ENCODE peak calls at places on chromosomes 3 and 15, in eight cellular contexts. One of them, this sample, is unnamed.

GRCh38 chr3:97871788-97872187 is 50.0 kb downstream of the CRYBG3 start:
- DNase-seq in H1: no peak
- DNase-seq in HepG2: no peak
- DNase-seq in GM12878: no peak
- DNase-seq in SK-N-SH: no peak
- DNase-seq in endothelial cell of umbilical vein: no peak
- DNase-seq in K562: no peak
- DNase-seq in HCT116: no peak
- DNase-seq in this sample: no peak

GRCh38 chr3:62888180-62888579 is 13.0 kb upstream of the CADPS start:
- DNase-seq in HCT116: no peak
- DNase-seq in GM12878: no peak
- DNase-seq in SK-N-SH: no peak
- DNase-seq in endothelial cell of umbilical vein: no peak
- DNase-seq in HepG2: no peak
- DNase-seq in K562: no peak
- DNase-seq in H1: no peak
- DNase-seq in this sample: no peak

GRCh38 chr15:20271647-20272046 is 270.0 kb downstream of the GOLGA6L6 start:
- DNase-seq in HCT116: no peak
- DNase-seq in SK-N-SH: no peak
- DNase-seq in H1: no peak
- DNase-seq in HepG2: no peak
- DNase-seq in K562: no peak
- DNase-seq in GM12878: no peak
- DNase-seq in endothelial cell of umbilical vein: no peak
- DNase-seq in this sample: no peak

GRCh38 chr15:40192942-40193341 is 32.1 kb downstream of the BUB1B start:
- DNase-seq in GM12878: no peak
- DNase-seq in HepG2: no peak
- DNase-seq in K562: no peak
- DNase-seq in endothelial cell of umbilical vein: peak; percentile 6
- DNase-seq in H1: no peak
- DNase-seq in HCT116: no peak
- DNase-seq in SK-N-SH: no peak
- DNase-seq in this sample: no peak

GRCh38 chr15:93321881-93322282 is 232.9 kb upstream of the RGMA start:
- DNase-seq in HepG2: peak; percentile 78
- DNase-seq in H1: no peak
- DNase-seq in GM12878: no peak
- DNase-seq in HCT116: no peak
- DNase-seq in endothelial cell of umbilical vein: no peak
- DNase-seq in K562: no peak
- DNase-seq in SK-N-SH: no peak
- DNase-seq in this sample: no peak

GRCh38 chr15:64634576-64635485 is 140.6 kb downstream of the RBPMS2 start:
- DNase-seq in SK-N-SH: no peak
- DNase-seq in K562: no peak
- DNase-seq in HepG2: peak; percentile 72
- DNase-seq in HCT116: no peak
- DNase-seq in GM12878: peak; percentile 91
- DNase-seq in H1: peak; percentile 38
- DNase-seq in endothelial cell of umbilical vein: peak; percentile 79
- DNase-seq in this sample: no peak

GRCh38 chr3:188627652-188628051 is 473.7 kb downstream of the LPP start:
- DNase-seq in endothelial cell of umbilical vein: peak; percentile 29
- DNase-seq in HCT116: peak; percentile 35
- DNase-seq in HepG2: no peak
- DNase-seq in SK-N-SH: no peak
- DNase-seq in H1: no peak
- DNase-seq in K562: no peak
- DNase-seq in GM12878: no peak
- DNase-seq in this sample: no peak

GRCh38 chr3:186287723-186288122 is 74.3 kb downstream of the DGKG start:
- DNase-seq in H1: no peak
- DNase-seq in K562: no peak
- DNase-seq in HepG2: no peak
- DNase-seq in SK-N-SH: no peak
- DNase-seq in HCT116: no peak
- DNase-seq in GM12878: no peak
- DNase-seq in endothelial cell of umbilical vein: no peak
- DNase-seq in this sample: no peak

GRCh38 chr3:42539871-42540714 is 37.6 kb downstream of the VIPR1 start:
- DNase-seq in endothelial cell of umbilical vein: no peak
- DNase-seq in H1: peak; percentile 56
- DNase-seq in HCT116: peak; percentile 55
- DNase-seq in K562: peak; percentile 84
- DNase-seq in SK-N-SH: peak; percentile 71
- DNase-seq in GM12878: no peak
- DNase-seq in HepG2: peak; percentile 54
- DNase-seq in this sample: no peak

GRCh38 chr3:182244222-182244971 is 532.7 kb downstream of the SOX2 start:
- DNase-seq in SK-N-SH: no peak
- DNase-seq in H1: no peak
- DNase-seq in K562: no peak
- DNase-seq in endothelial cell of umbilical vein: no peak
- DNase-seq in GM12878: no peak
- DNase-seq in HCT116: no peak
- DNase-seq in HepG2: peak; percentile 87
- DNase-seq in this sample: no peak

GRCh38 chr3:149965278-149965677 is 5.4 kb downstream of the PFN2 start:
- DNase-seq in SK-N-SH: no peak
- DNase-seq in HepG2: no peak
- DNase-seq in GM12878: no peak
- DNase-seq in HCT116: no peak
- DNase-seq in K562: no peak
- DNase-seq in endothelial cell of umbilical vein: no peak
- DNase-seq in H1: no peak
- DNase-seq in this sample: no peak

GRCh38 chr3:149969110-149969944 is 1.4 kb downstream of the PFN2 start:
- DNase-seq in GM12878: no peak
- DNase-seq in H1: peak; percentile 49
- DNase-seq in K562: peak; percentile 7
- DNase-seq in SK-N-SH: peak; percentile 46
- DNase-seq in endothelial cell of umbilical vein: peak; percentile 80
- DNase-seq in HepG2: peak; percentile 78
- DNase-seq in HCT116: peak; percentile 57
- DNase-seq in this sample: peak; percentile 84

GRCh38 chr3:149968216-149968615 is 2.5 kb downstream of the PFN2 start:
- DNase-seq in K562: no peak
- DNase-seq in HCT116: no peak
- DNase-seq in endothelial cell of umbilical vein: no peak
- DNase-seq in H1: no peak
- DNase-seq in GM12878: no peak
- DNase-seq in SK-N-SH: no peak
- DNase-seq in HepG2: no peak
- DNase-seq in this sample: no peak

GRCh38 chr3:149964296-149964695 is 6.4 kb downstream of the PFN2 start:
- DNase-seq in HCT116: no peak
- DNase-seq in HepG2: no peak
- DNase-seq in SK-N-SH: no peak
- DNase-seq in H1: no peak
- DNase-seq in K562: no peak
- DNase-seq in endothelial cell of umbilical vein: no peak
- DNase-seq in GM12878: no peak
- DNase-seq in this sample: no peak

DNA sequence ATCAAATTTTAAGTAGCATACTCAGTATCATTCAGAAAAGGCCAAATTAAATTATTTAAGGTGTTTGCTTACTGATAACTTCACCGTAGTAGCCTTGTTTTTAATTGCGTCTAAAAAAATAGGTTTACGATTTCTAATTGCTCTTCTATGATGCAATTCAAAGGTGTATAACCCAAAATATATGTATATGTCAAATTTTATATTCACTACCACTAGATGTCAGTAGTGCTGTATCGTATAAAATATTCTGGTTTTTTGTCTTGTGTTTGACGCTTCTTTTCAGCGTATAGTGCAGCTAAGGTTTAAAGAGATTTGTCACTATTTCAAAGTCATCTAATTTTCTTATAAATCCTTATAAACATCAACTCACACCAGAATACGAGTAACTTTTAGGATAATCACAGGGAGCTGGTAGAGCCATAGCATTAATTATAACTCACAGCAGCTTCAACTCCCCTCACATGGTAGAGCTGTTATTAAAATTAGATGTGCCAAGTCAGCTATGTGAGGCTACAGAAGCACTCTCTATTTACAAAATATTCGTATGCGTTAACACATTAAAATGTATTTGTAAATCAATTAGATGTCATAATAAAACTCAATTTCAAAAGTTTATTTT is 3.5 kb downstream of the PFN2 start:
- DNase-seq in GM12878: no peak
- DNase-seq in endothelial cell of umbilical vein: peak; percentile 54
- DNase-seq in SK-N-SH: no peak
- DNase-seq in HCT116: peak; percentile 35
- DNase-seq in K562: peak; percentile 25
- DNase-seq in HepG2: peak; percentile 40
- DNase-seq in H1: no peak
- DNase-seq in this sample: no peak
- H3K9ac ChIP-seq in GM12878: no peak overlapping the region
- H3K9ac ChIP-seq in endothelial cell of umbilical vein: no peak overlapping the region
- H3K9ac ChIP-seq in SK-N-SH: peak overlapping the region; percentile 96
- H3K9ac ChIP-seq in HCT116: no peak overlapping the region
- H3K9ac ChIP-seq in K562: no peak overlapping the region
- H3K9ac ChIP-seq in HepG2: no peak overlapping the region
- H3K9ac ChIP-seq in H1: no peak overlapping the region
- H3K9ac ChIP-seq in this sample: peak overlapping the region; percentile 96

GRCh38 chr3:46233194-46233593 is 9.1 kb upstream of the CCR3 start:
- DNase-seq in HepG2: no peak
- DNase-seq in K562: no peak
- DNase-seq in HCT116: no peak
- DNase-seq in H1: no peak
- DNase-seq in GM12878: no peak
- DNase-seq in SK-N-SH: no peak
- DNase-seq in endothelial cell of umbilical vein: no peak
- DNase-seq in this sample: no peak

GRCh38 chr3:46238386-46238785 is 3.9 kb upstream of the CCR3 start:
- DNase-seq in HepG2: no peak
- DNase-seq in HCT116: no peak
- DNase-seq in SK-N-SH: no peak
- DNase-seq in endothelial cell of umbilical vein: no peak
- DNase-seq in H1: no peak
- DNase-seq in K562: no peak
- DNase-seq in GM12878: no peak
- DNase-seq in this sample: no peak

GRCh38 chr3:46239301-46239938 is 2.8 kb upstream of the CCR3 start:
- DNase-seq in endothelial cell of umbilical vein: no peak
- DNase-seq in SK-N-SH: no peak
- DNase-seq in K562: no peak
- DNase-seq in HCT116: no peak
- DNase-seq in HepG2: no peak
- DNase-seq in H1: no peak
- DNase-seq in GM12878: no peak
- DNase-seq in this sample: no peak

GRCh38 chr3:46235425-46235824 is 6.8 kb upstream of the CCR3 start:
- DNase-seq in K562: no peak
- DNase-seq in HCT116: no peak
- DNase-seq in endothelial cell of umbilical vein: no peak
- DNase-seq in H1: no peak
- DNase-seq in GM12878: no peak
- DNase-seq in HepG2: no peak
- DNase-seq in SK-N-SH: no peak
- DNase-seq in this sample: no peak

GRCh38 chr3:46236294-46237054 is 5.8 kb upstream of the CCR3 start:
- DNase-seq in SK-N-SH: no peak
- DNase-seq in GM12878: no peak
- DNase-seq in endothelial cell of umbilical vein: no peak
- DNase-seq in HCT116: no peak
- DNase-seq in HepG2: no peak
- DNase-seq in K562: no peak
- DNase-seq in H1: no peak
- DNase-seq in this sample: no peak
- TF ChIP-seq POLR2AphosphoS5 in SK-N-SH: no peak
- TF ChIP-seq POLR2AphosphoS5 in GM12878: no peak
- TF ChIP-seq POLR2AphosphoS5 in endothelial cell of umbilical vein: no peak
- TF ChIP-seq POLR2AphosphoS5 in HCT116: no peak
- TF ChIP-seq POLR2AphosphoS5 in HepG2: no peak
- TF ChIP-seq POLR2AphosphoS5 in K562: no peak
- TF ChIP-seq POLR2AphosphoS5 in H1: no peak
- TF ChIP-seq POLR2AphosphoS5 in this sample: no peak

GRCh38 chr3:120450261-120450913 is 405 bp downstream of the FSTL1 start:
- DNase-seq in HCT116: no peak
- DNase-seq in K562: no peak
- DNase-seq in SK-N-SH: no peak
- DNase-seq in GM12878: no peak
- DNase-seq in HepG2: no peak
- DNase-seq in H1: no peak
- DNase-seq in endothelial cell of umbilical vein: peak; percentile 50
- DNase-seq in this sample: no peak

GRCh38 chr3:120451670-120452220 is 953 bp upstream of the FSTL1 start:
- DNase-seq in K562: no peak
- DNase-seq in GM12878: no peak
- DNase-seq in SK-N-SH: peak; percentile 7
- DNase-seq in HepG2: no peak
- DNase-seq in endothelial cell of umbilical vein: no peak
- DNase-seq in HCT116: no peak
- DNase-seq in H1: no peak
- DNase-seq in this sample: no peak

GRCh38 chr3:120448707-120449650 is 1.8 kb downstream of the FSTL1 start:
- DNase-seq in GM12878: no peak
- DNase-seq in H1: no peak
- DNase-seq in HCT116: no peak
- DNase-seq in endothelial cell of umbilical vein: peak; percentile 58
- DNase-seq in SK-N-SH: no peak
- DNase-seq in K562: no peak
- DNase-seq in HepG2: no peak
- DNase-seq in this sample: no peak

GRCh38 chr3:120450914-120451669 is at the start of gene FSTL1:
- DNase-seq in HepG2: no peak
- DNase-seq in endothelial cell of umbilical vein: peak; percentile 67
- DNase-seq in H1: no peak
- DNase-seq in K562: no peak
- DNase-seq in HCT116: no peak
- DNase-seq in SK-N-SH: peak; percentile 91
- DNase-seq in GM12878: no peak
- DNase-seq in this sample: no peak

DNA sequence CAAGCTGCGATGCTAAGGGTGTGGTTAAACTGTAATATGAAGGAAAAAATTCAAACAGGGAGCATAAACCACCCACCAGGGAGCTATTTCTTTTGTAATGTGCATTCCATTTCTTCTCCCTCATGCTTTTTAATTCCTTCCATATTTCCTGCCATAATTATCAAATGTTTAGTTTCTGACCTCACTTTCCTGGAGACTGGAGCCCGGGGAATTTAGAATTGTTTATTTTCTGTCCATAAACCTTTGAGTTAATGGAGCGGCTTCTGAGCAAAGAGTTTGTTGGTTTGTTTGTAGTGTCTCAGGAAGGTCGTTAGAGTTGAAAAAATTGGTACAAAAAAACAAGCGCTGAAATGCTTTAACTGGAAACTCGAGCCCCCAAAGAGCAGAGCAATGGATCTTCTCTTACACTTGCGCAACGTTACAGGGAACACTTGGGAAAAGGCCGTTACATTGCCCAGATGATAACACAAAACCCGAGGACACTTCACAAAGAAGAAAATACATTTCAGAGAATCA is 1.0 kb downstream of the FSTL1 start:
- DNase-seq in K562: no peak
- DNase-seq in GM12878: no peak
- DNase-seq in endothelial cell of umbilical vein: peak; percentile 59
- DNase-seq in H1: no peak
- DNase-seq in SK-N-SH: peak; percentile 22
- DNase-seq in HepG2: no peak
- DNase-seq in HCT116: no peak
- DNase-seq in this sample: peak; percentile 88
- H3K9ac ChIP-seq in K562: no peak overlapping the region
- H3K9ac ChIP-seq in GM12878: no peak overlapping the region
- H3K9ac ChIP-seq in endothelial cell of umbilical vein: peak overlapping the region; percentile 95
- H3K9ac ChIP-seq in H1: peak overlapping the region; percentile 67
- H3K9ac ChIP-seq in SK-N-SH: peak overlapping the region; percentile 93
- H3K9ac ChIP-seq in HepG2: no peak overlapping the region
- H3K9ac ChIP-seq in HCT116: peak overlapping the region; percentile 67
- H3K9ac ChIP-seq in this sample: peak overlapping the region; percentile 82

GRCh38 chr3:12746419-12746818 is 12.6 kb downstream of the TMEM40 start:
- DNase-seq in SK-N-SH: no peak
- DNase-seq in K562: no peak
- DNase-seq in HepG2: no peak
- DNase-seq in HCT116: no peak
- DNase-seq in GM12878: no peak
- DNase-seq in endothelial cell of umbilical vein: no peak
- DNase-seq in H1: no peak
- DNase-seq in this sample: no peak
- TF ChIP-seq POLR2AphosphoS5 in SK-N-SH: no peak
- TF ChIP-seq POLR2AphosphoS5 in K562: no peak
- TF ChIP-seq POLR2AphosphoS5 in HepG2: no peak
- TF ChIP-seq POLR2AphosphoS5 in HCT116: no peak
- TF ChIP-seq POLR2AphosphoS5 in GM12878: no peak
- TF ChIP-seq POLR2AphosphoS5 in endothelial cell of umbilical vein: no peak
- TF ChIP-seq POLR2AphosphoS5 in H1: no peak
- TF ChIP-seq POLR2AphosphoS5 in this sample: no peak